ENCODE peak calls at places on chromosomes 12 and 14, in six cellular contexts. N is EH, B is H54, Z is sciatic nerve, I is non-pigmented ciliary epithelial cell, Y is tibial artery. S is an unnamed sample.

GRCh38 chr12:23550753-23551152 is 398.7 kb downstream of the SOX5 start:
- DNase-seq in B (no peak), N (no peak), Y (no peak), Z (no peak), I (no peak), S (no peak)

GRCh38 chr14:63899953-63900352 is 47.1 kb downstream of the SYNE2 start:
- DNase-seq in Z (no peak), N (no peak), B (no peak), Y (no peak), I (no peak), S (no peak)

GRCh38 chr12:18546399-18546798 is 191.4 kb downstream of the PLCZ1 start:
- DNase-seq in I (peak), Y (no peak), Z (no peak), B (no peak), N (peak), S (no peak)

GRCh38 chr12:12474471-12474928 is 88.2 kb downstream of the DUSP16 start:
- DNase-seq in I (no peak), Y (no peak), Z (no peak), N (no peak), B (no peak), S (no peak)

GRCh38 chr14:73426877-73427276 is 31.5 kb downstream of the NUMB start:
- DNase-seq in N (peak), I (peak), Y (no peak), Z (no peak), B (no peak), S (no peak)

GRCh38 chr14:32497233-32497632 is 168.1 kb downstream of the AKAP6 start:
- DNase-seq in Y (no peak), B (no peak), I (no peak), N (peak), Z (no peak), S (no peak)

GRCh38 chr12:121259074-121259473 is 37.4 kb downstream of the CAMKK2 start:
- DNase-seq in Z (no peak), N (no peak), B (no peak), I (no peak), Y (no peak), S (no peak)

GRCh38 chr12:53190108-53190729 is 9.5 kb upstream of the CSAD start:
- DNase-seq in I (no peak), B (peak), Y (peak), N (peak), Z (no peak), S (peak)

GRCh38 chr14:23068792-23069412 is 11.6 kb upstream of the CDH24 start:
- DNase-seq in N (peak), Z (peak), I (peak), Y (peak), B (peak), S (no peak)

GRCh38 chr14:51293149-51293925 is 53.3 kb downstream of the TMX1 start:
- DNase-seq in Y (no peak), I (no peak), B (no peak), Z (peak), N (peak), S (no peak)

GRCh38 chr12:92012691-92013090 is 133.0 kb downstream of the BTG1 start:
- DNase-seq in Y (no peak), Z (no peak), N (no peak), B (no peak), I (no peak), S (no peak)

GRCh38 chr14:31880935-31881334 is 196.2 kb upstream of the ARHGAP5 start:
- DNase-seq in B (peak), N (peak), I (peak), Z (no peak), Y (no peak), S (peak)

GRCh38 chr14:29227631-29228030 is 461.0 kb downstream of the FOXG1 start:
- DNase-seq in I (no peak), Z (no peak), Y (no peak), N (peak), B (no peak), S (no peak)

GRCh38 chr12:95096852-95097251 is 23.4 kb upstream of the NR2C1 start:
- DNase-seq in I (no peak), Y (no peak), N (peak), Z (no peak), B (no peak), S (no peak)

GRCh38 chr12:7092229-7092985 is at the start of gene C1R:
- DNase-seq in I (no peak), B (peak), Y (peak), N (peak), Z (peak), S (peak)

GRCh38 chr12:65603428-65604351 is 220.6 kb upstream of the HMGA2 start:
- DNase-seq in B (peak), I (peak), Y (peak), N (peak), Z (no peak), S (no peak)

GRCh38 chr12:75634244-75635222 is 123.1 kb upstream of the KRR1 start:
- DNase-seq in N (no peak), I (no peak), Z (no peak), Y (no peak), B (no peak), S (no peak)

GRCh38 chr12:1130164-1130563 is 139.1 kb downstream of the ERC1 start:
- DNase-seq in B (no peak), Z (no peak), I (peak), Y (no peak), N (peak), S (no peak)

GRCh38 chr14:60310086-60310684 is 61.2 kb downstream of the PPM1A start:
- DNase-seq in Z (no peak), N (no peak), B (no peak), Y (no peak), I (no peak), S (no peak)

GRCh38 chr12:7018350-7019042 is at the start of gene LPCAT3:
- DNase-seq in B (peak), Z (peak), N (peak), I (peak), Y (peak), S (peak)

GRCh38 chr14:91964724-91965123 is 17.2 kb upstream of the FBLN5 start:
- DNase-seq in N (no peak), I (no peak), Z (no peak), Y (no peak), B (no peak), S (no peak)

GRCh38 chr12:96687719-96688118 is 198.3 kb downstream of the CFAP54 start:
- DNase-seq in N (no peak), Z (no peak), Y (no peak), I (no peak), B (no peak), S (no peak)

GRCh38 chr14:22748691-22749090 is 17.8 kb upstream of the OXA1L start:
- DNase-seq in Y (no peak), Z (no peak), N (no peak), B (no peak), I (no peak), S (no peak)

GRCh38 chr14:57533214-57533613 is 39.6 kb upstream of the CCDC198 start:
- DNase-seq in Z (no peak), B (no peak), N (peak), I (no peak), Y (no peak), S (no peak)

GRCh38 chr14:77097006-77097688 is 911 bp upstream of the CIPC start:
- DNase-seq in N (no peak), Y (no peak), Z (no peak), B (no peak), I (no peak), S (no peak)

GRCh38 chr12:9244894-9245293 is 36.7 kb upstream of the PZP start:
- DNase-seq in B (no peak), Y (no peak), N (no peak), I (no peak), Z (no peak), S (no peak)

GRCh38 chr12:85468356-85469157 is 188.5 kb downstream of the ALX1 start:
- DNase-seq in Z (no peak), I (peak), B (no peak), Y (peak), N (peak), S (no peak)

GRCh38 chr12:6215932-6216494 is 15.8 kb downstream of the CD9 start:
- DNase-seq in Y (peak), Z (no peak), B (peak), I (peak), N (peak), S (peak)

GRCh38 chr14:53950031-53950793 is 6.4 kb downstream of the BMP4 start:
- DNase-seq in Z (no peak), I (no peak), Y (no peak), B (no peak), N (no peak), S (no peak)

GRCh38 chr14:99258341-99258781 is 13.6 kb downstream of the BCL11B start:
- DNase-seq in Z (no peak), N (no peak), I (no peak), Y (peak), B (no peak), S (no peak)

GRCh38 chr12:28998662-28999120 is 150.4 kb upstream of the FAR2 start:
- DNase-seq in I (no peak), B (no peak), Z (no peak), N (peak), Y (no peak), S (no peak)

GRCh38 chr12:68760806-68761441 is 14.9 kb downstream of the SLC35E3 start:
- DNase-seq in Y (no peak), I (no peak), Z (no peak), B (no peak), N (no peak), S (no peak)

S was measured in coronary artery.